ENCODE peak calls at places on chromosomes 11 and 22, in eight cellular contexts. N is left colon; B is stimulated activated CD8-positive, alpha-beta memory T cell treated with anti-CD3 and anti-CD28 coated beads, Interleukin-4, amount 100 ng/mL, for 24 hours; A is non-pigmented ciliary epithelial cell; R is CD8-positive, alpha-beta memory T cell; S is amniotic stem cell; Z is left lobe of liver; T is cardiac fibroblast. V is an unnamed sample.

GRCh38 chr22:28299760-28300159 is 379.9 kb downstream of the TTC28 start:
- DNase-seq in N (no peak), R (no peak), A (no peak), S (no peak), B (no peak), T (peak), Z (no peak), V (no peak)

GRCh38 chr22:48482771-48483170 is 1344.9 kb downstream of the BRD1 start:
- DNase-seq in A (no peak), Z (no peak), R (no peak), N (no peak), S (no peak), T (no peak), B (no peak), V (no peak)

GRCh38 chr11:4495487-4495886 is 13.0 kb downstream of the OR52K1 start:
- DNase-seq in A (no peak), B (no peak), S (no peak), R (no peak), N (no peak), T (peak), Z (no peak), V (no peak)

GRCh38 chr11:80146231-80146630 is 705.4 kb upstream of the TENM4 start:
- DNase-seq in A (no peak), T (no peak), N (no peak), B (no peak), Z (no peak), R (no peak), S (no peak), V (no peak)

GRCh38 chr11:125270711-125271110 is 106.2 kb downstream of the PKNOX2 start:
- DNase-seq in B (no peak), Z (no peak), A (no peak), N (no peak), S (no peak), R (no peak), T (peak), V (no peak)

GRCh38 chr22:47174096-47174495 is 411.6 kb downstream of the TBC1D22A start:
- DNase-seq in S (no peak), Z (peak), B (no peak), R (no peak), T (no peak), A (no peak), N (no peak), V (peak)

GRCh38 chr22:42511401-42511891 is 8.2 kb downstream of the RRP7A start:
- DNase-seq in N (peak), A (no peak), S (no peak), T (no peak), Z (no peak), B (no peak), R (no peak), V (no peak)

GRCh38 chr11:2549876-2550605 is 105.2 kb downstream of the KCNQ1 start:
- DNase-seq in T (no peak), Z (no peak), A (no peak), N (peak), B (no peak), S (no peak), R (no peak), V (no peak)

GRCh38 chr11:112780351-112781043 is 180.7 kb upstream of the NCAM1 start:
- DNase-seq in R (no peak), Z (no peak), T (peak), N (no peak), A (no peak), S (no peak), B (no peak), V (no peak)

GRCh38 chr11:6604081-6604626 is 580 bp downstream of the ILK start:
- DNase-seq in S (peak), Z (no peak), A (no peak), R (peak), B (no peak), N (peak), T (peak), V (peak)

GRCh38 chr11:87265915-87266314 is 228.2 kb downstream of the TMEM135 start:
- DNase-seq in A (no peak), B (no peak), R (no peak), S (no peak), Z (no peak), N (no peak), T (no peak), V (no peak)

GRCh38 chr11:71245601-71246391 is 6.6 kb downstream of the SHANK2 start:
- DNase-seq in Z (peak), B (no peak), S (no peak), A (no peak), N (no peak), R (no peak), T (no peak), V (peak)

GRCh38 chr11:86620796-86621575 is 51.4 kb downstream of the ME3 start:
- DNase-seq in A (no peak), R (no peak), N (no peak), T (peak), Z (no peak), S (peak), B (no peak), V (no peak)

GRCh38 chr22:24516301-24516737 is 21.2 kb downstream of the UPB1 start:
- DNase-seq in B (no peak), S (peak), T (peak), A (peak), R (no peak), Z (no peak), N (no peak), V (no peak)

GRCh38 chr11:19380375-19380774 is 139.6 kb upstream of the E2F8 start:
- DNase-seq in T (peak), A (peak), B (no peak), R (no peak), Z (no peak), N (no peak), S (peak), V (no peak)

GRCh38 chr22:35629406-35630234 is 12.5 kb upstream of the MB start:
- DNase-seq in N (no peak), Z (no peak), A (peak), S (peak), R (no peak), T (peak), B (peak), V (no peak)

GRCh38 chr11:28794405-28794804 is 686.2 kb downstream of the METTL15 start:
- DNase-seq in T (no peak), S (no peak), A (no peak), B (no peak), R (no peak), N (no peak), Z (no peak), V (no peak)

GRCh38 chr22:25094579-25094978 is 105.1 kb upstream of the CRYBB3 start:
- DNase-seq in S (no peak), A (no peak), T (no peak), R (no peak), B (no peak), N (no peak), Z (no peak), V (no peak)

GRCh38 chr11:78406568-78407196 is 10.9 kb downstream of the GAB2 start:
- DNase-seq in R (no peak), A (no peak), N (no peak), Z (no peak), B (no peak), T (peak), S (no peak), V (no peak)

GRCh38 chr11:12680246-12680939 is 6.2 kb downstream of the TEAD1 start:
- DNase-seq in B (no peak), Z (no peak), T (peak), A (peak), R (no peak), S (peak), N (peak), V (peak)

GRCh38 chr11:72705442-72706365 is 31.5 kb upstream of the PDE2A start:
- DNase-seq in S (no peak), T (no peak), A (no peak), Z (no peak), N (no peak), R (no peak), B (no peak), V (no peak)

GRCh38 chr11:71443736-71444410 is 4.3 kb downstream of the DHCR7 start:
- DNase-seq in N (peak), T (no peak), S (no peak), R (no peak), A (no peak), B (no peak), Z (no peak), V (no peak)

GRCh38 chr11:45745065-45745811 is 59.7 kb upstream of the SLC35C1 start:
- DNase-seq in N (no peak), R (no peak), S (no peak), A (no peak), B (no peak), Z (no peak), T (no peak), V (no peak)

GRCh38 chr11:17714356-17714854 is 5.0 kb upstream of the MYOD1 start:
- DNase-seq in A (no peak), N (no peak), Z (no peak), R (no peak), S (no peak), B (no peak), T (no peak), V (peak)

GRCh38 chr22:29391546-29391945 is 3.2 kb upstream of the AP1B1 start:
- DNase-seq in N (no peak), Z (no peak), S (no peak), B (no peak), R (no peak), A (no peak), T (no peak), V (no peak)

GRCh38 chr11:66081505-66081904 is 11.4 kb downstream of the PACS1 start:
- DNase-seq in B (no peak), N (peak), R (peak), Z (no peak), S (no peak), A (no peak), T (peak), V (no peak)

V was measured in WTC11.